ENCODE peak calls at places on chromosome 10, in eight cellular contexts. One of them, this sample, is unnamed.

GRCh38 chr10:35058134-35058533 is 32.0 kb downstream of the CUL2 start:
- DNase-seq in iPS DF 6.9: no peak
- DNase-seq in CD4-positive, alpha-beta T cell: no peak
- DNase-seq in mesendoderm: no peak
- DNase-seq in coronary artery: no peak
- DNase-seq in heart left ventricle: no peak
- DNase-seq in suprapubic skin: no peak
- DNase-seq in IMR-90: peak; percentile 94
- DNase-seq in this sample: no peak

GRCh38 chr10:15169555-15170407 is 1.3 kb upstream of the NMT2 start:
- DNase-seq in iPS DF 6.9: no peak
- DNase-seq in CD4-positive, alpha-beta T cell: peak; percentile 34
- DNase-seq in mesendoderm: no peak
- DNase-seq in coronary artery: no peak
- DNase-seq in heart left ventricle: no peak
- DNase-seq in suprapubic skin: no peak
- DNase-seq in IMR-90: no peak
- DNase-seq in this sample: no peak

GRCh38 chr10:91050371-91051034 is 129.6 kb upstream of the ANKRD1 start:
- DNase-seq in iPS DF 6.9: no peak
- DNase-seq in CD4-positive, alpha-beta T cell: no peak
- DNase-seq in mesendoderm: peak; percentile 92
- DNase-seq in coronary artery: no peak
- DNase-seq in heart left ventricle: no peak
- DNase-seq in suprapubic skin: no peak
- DNase-seq in IMR-90: no peak
- DNase-seq in this sample: no peak

GRCh38 chr10:50393784-50394183 is 142.5 kb upstream of the ASAH2 start:
- DNase-seq in iPS DF 6.9: no peak
- DNase-seq in CD4-positive, alpha-beta T cell: no peak
- DNase-seq in mesendoderm: no peak
- DNase-seq in coronary artery: no peak
- DNase-seq in heart left ventricle: no peak
- DNase-seq in suprapubic skin: no peak
- DNase-seq in IMR-90: peak; percentile 59
- DNase-seq in this sample: no peak

GRCh38 chr10:97543025-97543546 is 29.5 kb upstream of the ANKRD2 start:
- DNase-seq in iPS DF 6.9: no peak
- DNase-seq in CD4-positive, alpha-beta T cell: no peak
- DNase-seq in mesendoderm: peak; percentile 86
- DNase-seq in coronary artery: peak; percentile 91
- DNase-seq in heart left ventricle: peak; percentile 88
- DNase-seq in suprapubic skin: peak; percentile 90
- DNase-seq in IMR-90: peak; percentile 98
- DNase-seq in this sample: peak; percentile 84

GRCh38 chr10:35355971-35356724 is 19.8 kb downstream of the CCNY start:
- DNase-seq in iPS DF 6.9: no peak
- DNase-seq in CD4-positive, alpha-beta T cell: no peak
- DNase-seq in mesendoderm: no peak
- DNase-seq in coronary artery: no peak
- DNase-seq in heart left ventricle: no peak
- DNase-seq in suprapubic skin: no peak
- DNase-seq in IMR-90: no peak
- DNase-seq in this sample: no peak

GRCh38 chr10:27779462-27779861 is 33.8 kb upstream of the MKX start:
- DNase-seq in iPS DF 6.9: no peak
- DNase-seq in CD4-positive, alpha-beta T cell: no peak
- DNase-seq in mesendoderm: no peak
- DNase-seq in coronary artery: no peak
- DNase-seq in heart left ventricle: no peak
- DNase-seq in suprapubic skin: no peak
- DNase-seq in IMR-90: peak; percentile 0
- DNase-seq in this sample: no peak

GRCh38 chr10:103585011-103585405 is 91.5 kb downstream of the NEURL1 start:
- DNase-seq in iPS DF 6.9: no peak
- DNase-seq in CD4-positive, alpha-beta T cell: no peak
- DNase-seq in mesendoderm: no peak
- DNase-seq in coronary artery: no peak
- DNase-seq in heart left ventricle: no peak
- DNase-seq in suprapubic skin: no peak
- DNase-seq in IMR-90: no peak
- DNase-seq in this sample: no peak

GRCh38 chr10:27759483-27760281 is 14.1 kb upstream of the MKX start:
- DNase-seq in iPS DF 6.9: no peak
- DNase-seq in CD4-positive, alpha-beta T cell: no peak
- DNase-seq in mesendoderm: peak; percentile 40
- DNase-seq in coronary artery: no peak
- DNase-seq in heart left ventricle: no peak
- DNase-seq in suprapubic skin: no peak
- DNase-seq in IMR-90: no peak
- DNase-seq in this sample: no peak

GRCh38 chr10:130050008-130050407 is 60.6 kb downstream of the C10orf143 start:
- DNase-seq in iPS DF 6.9: no peak
- DNase-seq in CD4-positive, alpha-beta T cell: no peak
- DNase-seq in mesendoderm: no peak
- DNase-seq in coronary artery: no peak
- DNase-seq in heart left ventricle: no peak
- DNase-seq in suprapubic skin: no peak
- DNase-seq in IMR-90: no peak
- DNase-seq in this sample: no peak

GRCh38 chr10:52659085-52659484 is 113.5 kb downstream of the MBL2 start:
- DNase-seq in iPS DF 6.9: no peak
- DNase-seq in CD4-positive, alpha-beta T cell: no peak
- DNase-seq in mesendoderm: no peak
- DNase-seq in coronary artery: no peak
- DNase-seq in heart left ventricle: no peak
- DNase-seq in suprapubic skin: no peak
- DNase-seq in IMR-90: no peak
- DNase-seq in this sample: no peak

GRCh38 chr10:132111121-132111731 is 45.5 kb downstream of the JAKMIP3 start:
- DNase-seq in iPS DF 6.9: no peak
- DNase-seq in CD4-positive, alpha-beta T cell: no peak
- DNase-seq in mesendoderm: no peak
- DNase-seq in coronary artery: no peak
- DNase-seq in heart left ventricle: peak; percentile 47
- DNase-seq in suprapubic skin: peak; percentile 52
- DNase-seq in IMR-90: no peak
- DNase-seq in this sample: no peak

GRCh38 chr10:9010931-9011670 is 956.6 kb downstream of the GATA3 start:
- DNase-seq in iPS DF 6.9: no peak
- DNase-seq in CD4-positive, alpha-beta T cell: no peak
- DNase-seq in mesendoderm: no peak
- DNase-seq in coronary artery: no peak
- DNase-seq in heart left ventricle: no peak
- DNase-seq in suprapubic skin: no peak
- DNase-seq in IMR-90: no peak
- DNase-seq in this sample: no peak
- H3K27ac ChIP-seq in iPS DF 6.9: no peak overlapping the region
- H3K27ac ChIP-seq in CD4-positive, alpha-beta T cell: no peak overlapping the region
- H3K27ac ChIP-seq in mesendoderm: no peak overlapping the region
- H3K27ac ChIP-seq in coronary artery: no peak overlapping the region
- H3K27ac ChIP-seq in heart left ventricle: no peak overlapping the region
- H3K27ac ChIP-seq in suprapubic skin: no peak overlapping the region
- H3K27ac ChIP-seq in IMR-90: no peak overlapping the region
- H3K27ac ChIP-seq in this sample: no peak overlapping the region

GRCh38 chr10:5806745-5807144 is 6.5 kb downstream of the GDI2 start:
- DNase-seq in iPS DF 6.9: no peak
- DNase-seq in CD4-positive, alpha-beta T cell: no peak
- DNase-seq in mesendoderm: no peak
- DNase-seq in coronary artery: no peak
- DNase-seq in heart left ventricle: no peak
- DNase-seq in suprapubic skin: no peak
- DNase-seq in IMR-90: no peak
- DNase-seq in this sample: no peak
- H3K27ac ChIP-seq in iPS DF 6.9: no peak overlapping the region
- H3K27ac ChIP-seq in CD4-positive, alpha-beta T cell: no peak overlapping the region
- H3K27ac ChIP-seq in mesendoderm: no peak overlapping the region
- H3K27ac ChIP-seq in coronary artery: no peak overlapping the region
- H3K27ac ChIP-seq in heart left ventricle: peak overlapping the region; percentile 14
- H3K27ac ChIP-seq in suprapubic skin: no peak overlapping the region
- H3K27ac ChIP-seq in IMR-90: no peak overlapping the region
- H3K27ac ChIP-seq in this sample: no peak overlapping the region

DNA sequence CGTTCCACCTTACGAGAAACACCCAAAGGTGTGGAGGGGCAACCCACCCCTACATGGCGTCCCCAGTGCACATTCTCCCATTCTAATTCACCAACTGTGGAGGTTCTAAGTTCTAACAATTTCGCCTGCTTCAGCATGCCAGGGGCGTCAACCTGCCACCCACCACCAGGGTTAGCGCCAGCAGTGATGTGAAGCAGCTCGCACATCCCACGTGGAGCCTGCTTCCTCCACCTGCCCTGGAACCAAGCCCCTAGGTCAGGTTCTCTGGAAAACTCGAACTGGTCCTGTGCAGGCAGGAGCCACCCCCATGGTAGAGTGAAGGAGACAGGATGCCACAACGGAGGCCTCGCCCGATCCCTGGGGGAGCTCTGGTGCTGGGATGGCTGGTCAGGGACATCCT is 33.3 kb upstream of the FXYD4 start:
- DNase-seq in iPS DF 6.9: no peak
- DNase-seq in CD4-positive, alpha-beta T cell: no peak
- DNase-seq in mesendoderm: peak; percentile 40
- DNase-seq in coronary artery: no peak
- DNase-seq in heart left ventricle: no peak
- DNase-seq in suprapubic skin: no peak
- DNase-seq in IMR-90: no peak
- DNase-seq in this sample: no peak
- H3K27ac ChIP-seq in iPS DF 6.9: no peak overlapping the region
- H3K27ac ChIP-seq in CD4-positive, alpha-beta T cell: no peak overlapping the region
- H3K27ac ChIP-seq in mesendoderm: no peak overlapping the region
- H3K27ac ChIP-seq in coronary artery: no peak overlapping the region
- H3K27ac ChIP-seq in heart left ventricle: no peak overlapping the region
- H3K27ac ChIP-seq in suprapubic skin: no peak overlapping the region
- H3K27ac ChIP-seq in IMR-90: no peak overlapping the region
- H3K27ac ChIP-seq in this sample: no peak overlapping the region

GRCh38 chr10:86533328-86533727 is 11.7 kb upstream of the WAPL start:
- DNase-seq in iPS DF 6.9: no peak
- DNase-seq in CD4-positive, alpha-beta T cell: no peak
- DNase-seq in mesendoderm: no peak
- DNase-seq in coronary artery: no peak
- DNase-seq in heart left ventricle: no peak
- DNase-seq in suprapubic skin: peak; percentile 15
- DNase-seq in IMR-90: no peak
- DNase-seq in this sample: no peak

GRCh38 chr10:86538547-86538946 is 17.0 kb upstream of the WAPL start:
- DNase-seq in iPS DF 6.9: no peak
- DNase-seq in CD4-positive, alpha-beta T cell: no peak
- DNase-seq in mesendoderm: no peak
- DNase-seq in coronary artery: no peak
- DNase-seq in heart left ventricle: no peak
- DNase-seq in suprapubic skin: peak; percentile 41
- DNase-seq in IMR-90: no peak
- DNase-seq in this sample: no peak

GRCh38 chr10:86536294-86536861 is 14.8 kb upstream of the WAPL start:
- DNase-seq in iPS DF 6.9: no peak
- DNase-seq in CD4-positive, alpha-beta T cell: peak; percentile 38
- DNase-seq in mesendoderm: peak; percentile 53
- DNase-seq in coronary artery: no peak
- DNase-seq in heart left ventricle: peak; percentile 67
- DNase-seq in suprapubic skin: peak; percentile 60
- DNase-seq in IMR-90: no peak
- DNase-seq in this sample: no peak

GRCh38 chr10:86535057-86535882 is 13.7 kb upstream of the WAPL start:
- DNase-seq in iPS DF 6.9: no peak
- DNase-seq in CD4-positive, alpha-beta T cell: peak; percentile 16
- DNase-seq in mesendoderm: peak; percentile 63
- DNase-seq in coronary artery: peak; percentile 75
- DNase-seq in heart left ventricle: peak; percentile 92
- DNase-seq in suprapubic skin: peak; percentile 83
- DNase-seq in IMR-90: no peak
- DNase-seq in this sample: no peak
- H3K27ac ChIP-seq in iPS DF 6.9: no peak overlapping the region
- H3K27ac ChIP-seq in CD4-positive, alpha-beta T cell: no peak overlapping the region
- H3K27ac ChIP-seq in mesendoderm: no peak overlapping the region
- H3K27ac ChIP-seq in coronary artery: no peak overlapping the region
- H3K27ac ChIP-seq in heart left ventricle: peak overlapping the region; percentile 12
- H3K27ac ChIP-seq in suprapubic skin: peak overlapping the region; percentile 69
- H3K27ac ChIP-seq in IMR-90: no peak overlapping the region
- H3K27ac ChIP-seq in this sample: no peak overlapping the region

GRCh38 chr10:33291053-33291592 is 43.3 kb downstream of the NRP1 start:
- DNase-seq in iPS DF 6.9: no peak
- DNase-seq in CD4-positive, alpha-beta T cell: no peak
- DNase-seq in mesendoderm: no peak
- DNase-seq in coronary artery: no peak
- DNase-seq in heart left ventricle: no peak
- DNase-seq in suprapubic skin: no peak
- DNase-seq in IMR-90: peak; percentile 87
- DNase-seq in this sample: no peak
- H3K27ac ChIP-seq in iPS DF 6.9: no peak overlapping the region
- H3K27ac ChIP-seq in CD4-positive, alpha-beta T cell: no peak overlapping the region
- H3K27ac ChIP-seq in mesendoderm: no peak overlapping the region
- H3K27ac ChIP-seq in coronary artery: peak overlapping the region; percentile 17
- H3K27ac ChIP-seq in heart left ventricle: peak overlapping the region; percentile 6
- H3K27ac ChIP-seq in suprapubic skin: no peak overlapping the region
- H3K27ac ChIP-seq in IMR-90: peak overlapping the region; percentile 49
- H3K27ac ChIP-seq in this sample: no peak overlapping the region

GRCh38 chr10:3137958-3138726 is 34.4 kb downstream of the PITRM1 start:
- DNase-seq in iPS DF 6.9: no peak
- DNase-seq in CD4-positive, alpha-beta T cell: no peak
- DNase-seq in mesendoderm: no peak
- DNase-seq in coronary artery: no peak
- DNase-seq in heart left ventricle: no peak
- DNase-seq in suprapubic skin: no peak
- DNase-seq in IMR-90: no peak
- DNase-seq in this sample: no peak

GRCh38 chr10:3139135-3139910 is 33.3 kb downstream of the PITRM1 start:
- DNase-seq in iPS DF 6.9: no peak
- DNase-seq in CD4-positive, alpha-beta T cell: no peak
- DNase-seq in mesendoderm: peak; percentile 40
- DNase-seq in coronary artery: no peak
- DNase-seq in heart left ventricle: peak; percentile 40
- DNase-seq in suprapubic skin: no peak
- DNase-seq in IMR-90: no peak
- DNase-seq in this sample: no peak

GRCh38 chr10:3136763-3137611 is 35.6 kb downstream of the PITRM1 start:
- DNase-seq in iPS DF 6.9: no peak
- DNase-seq in CD4-positive, alpha-beta T cell: no peak
- DNase-seq in mesendoderm: no peak
- DNase-seq in coronary artery: no peak
- DNase-seq in heart left ventricle: peak; percentile 84
- DNase-seq in suprapubic skin: peak; percentile 81
- DNase-seq in IMR-90: peak; percentile 37
- DNase-seq in this sample: no peak

GRCh38 chr10:3133948-3134347 is 38.6 kb downstream of the PITRM1 start:
- DNase-seq in iPS DF 6.9: no peak
- DNase-seq in CD4-positive, alpha-beta T cell: no peak
- DNase-seq in mesendoderm: no peak
- DNase-seq in coronary artery: no peak
- DNase-seq in heart left ventricle: no peak
- DNase-seq in suprapubic skin: no peak
- DNase-seq in IMR-90: no peak
- DNase-seq in this sample: no peak

GRCh38 chr10:3136336-3136735 is 36.2 kb downstream of the PITRM1 start:
- DNase-seq in iPS DF 6.9: no peak
- DNase-seq in CD4-positive, alpha-beta T cell: no peak
- DNase-seq in mesendoderm: no peak
- DNase-seq in coronary artery: no peak
- DNase-seq in heart left ventricle: peak; percentile 85
- DNase-seq in suprapubic skin: no peak
- DNase-seq in IMR-90: peak; percentile 10
- DNase-seq in this sample: no peak
- H3K27ac ChIP-seq in iPS DF 6.9: no peak overlapping the region
- H3K27ac ChIP-seq in CD4-positive, alpha-beta T cell: no peak overlapping the region
- H3K27ac ChIP-seq in mesendoderm: no peak overlapping the region
- H3K27ac ChIP-seq in coronary artery: peak overlapping the region; percentile 69
- H3K27ac ChIP-seq in heart left ventricle: peak overlapping the region; percentile 17
- H3K27ac ChIP-seq in suprapubic skin: no peak overlapping the region
- H3K27ac ChIP-seq in IMR-90: no peak overlapping the region
- H3K27ac ChIP-seq in this sample: peak overlapping the region; percentile 63

GRCh38 chr10:126066491-126066890 is 170.1 kb downstream of the FANK1 start:
- DNase-seq in iPS DF 6.9: no peak
- DNase-seq in CD4-positive, alpha-beta T cell: no peak
- DNase-seq in mesendoderm: no peak
- DNase-seq in coronary artery: no peak
- DNase-seq in heart left ventricle: no peak
- DNase-seq in suprapubic skin: no peak
- DNase-seq in IMR-90: no peak
- DNase-seq in this sample: no peak
- H3K27ac ChIP-seq in iPS DF 6.9: no peak overlapping the region
- H3K27ac ChIP-seq in CD4-positive, alpha-beta T cell: no peak overlapping the region
- H3K27ac ChIP-seq in mesendoderm: no peak overlapping the region
- H3K27ac ChIP-seq in coronary artery: no peak overlapping the region
- H3K27ac ChIP-seq in heart left ventricle: no peak overlapping the region
- H3K27ac ChIP-seq in suprapubic skin: no peak overlapping the region
- H3K27ac ChIP-seq in IMR-90: no peak overlapping the region
- H3K27ac ChIP-seq in this sample: no peak overlapping the region